ENCODE peak calls at places on chromosomes 6 and 20, in seven cellular contexts. N is HCT116, K is K562, R is GM12878, V is HepG2, O is SK-N-SH, D is H1. A is an unnamed sample.

GRCh38 chr6:133953634-133954415 is 801 bp downstream of the TBPL1 start:
- DNase-seq in D (no peak), V (no peak), K (peak; percentile 58), N (no peak), O (peak; percentile 22), R (no peak), A (no peak)

GRCh38 chr6:1436334-1437306 is 47.2 kb downstream of the FOXF2 start:
- DNase-seq in K (peak; percentile 73), N (peak; percentile 57), O (peak; percentile 71), R (peak; percentile 30), D (peak; percentile 85), V (peak; percentile 67), A (peak; percentile 69)

GRCh38 chr20:36574278-36575065 is 1.1 kb downstream of the TGIF2 start:
- DNase-seq in O (peak; percentile 84), K (peak; percentile 80), D (peak; percentile 81), N (no peak), R (no peak), V (peak; percentile 73), A (peak; percentile 73)

GRCh38 chr20:42392417-42392816 is 774.2 kb upstream of the CHD6 start:
- DNase-seq in N (no peak), O (no peak), V (no peak), D (no peak), K (no peak), R (no peak), A (no peak)

GRCh38 chr6:110348956-110349565 is 9.1 kb downstream of the METTL24 start:
- DNase-seq in O (peak; percentile 28), K (no peak), D (no peak), R (no peak), V (no peak), N (no peak), A (no peak)

GRCh38 chr6:29791162-29791561 is 36.5 kb upstream of the HLA-G start:
- DNase-seq in O (no peak), N (no peak), D (no peak), K (no peak), R (no peak), V (no peak), A (no peak)

GRCh38 chr20:50267041-50267865 is 76.6 kb downstream of the CEBPB start:
- DNase-seq in R (no peak), N (peak; percentile 67), K (no peak), O (no peak), D (peak; percentile 72), V (peak; percentile 79), A (no peak)

GRCh38 chr6:1131285-1132079 is 180.4 kb upstream of the FOXQ1 start:
- DNase-seq in V (peak; percentile 92), K (no peak), N (no peak), O (no peak), D (no peak), R (no peak), A (no peak)

GRCh38 chr20:47998736-47999135 is 213.5 kb upstream of the SULF2 start:
- DNase-seq in R (no peak), O (peak; percentile 25), D (no peak), V (no peak), K (no peak), N (no peak), A (no peak)

GRCh38 chr20:47999166-47999565 is 213.9 kb upstream of the SULF2 start:
- DNase-seq in D (no peak), V (no peak), N (no peak), K (no peak), O (no peak), R (no peak), A (no peak)

GRCh38 chr20:48002517-48002970 is 217.3 kb upstream of the SULF2 start:
- DNase-seq in D (no peak), K (no peak), N (no peak), R (peak; percentile 94), O (no peak), V (no peak), A (no peak)

GRCh38 chr20:48006036-48006833 is 221.0 kb upstream of the SULF2 start:
- DNase-seq in K (no peak), V (no peak), N (no peak), D (no peak), O (no peak), R (peak; percentile 56), A (no peak)

GRCh38 chr20:48003021-48003420 is 217.7 kb upstream of the SULF2 start:
- DNase-seq in O (no peak), D (no peak), V (no peak), N (no peak), K (no peak), R (no peak), A (no peak)
- TF ChIP-seq JUND in O (no peak), D (no peak), V (no peak), N (no peak), K (no peak), R (no peak), A (no peak)

GRCh38 chr20:62203378-62204030 is 16.6 kb downstream of the HRH3 start:
- DNase-seq in O (no peak), K (no peak), D (no peak), V (no peak), N (no peak), R (no peak), A (no peak)
- TF ChIP-seq JUND in O (no peak), K (no peak), D (no peak), V (no peak), N (no peak), R (no peak), A (no peak)

GRCh38 chr6:69456086-69456485 is 340.7 kb downstream of the LMBRD1 start:
- DNase-seq in N (no peak), R (no peak), D (no peak), V (no peak), K (no peak), O (no peak), A (no peak)
- TF ChIP-seq JUND in N (no peak), R (no peak), D (no peak), V (no peak), K (no peak), O (no peak), A (no peak)

GRCh38 chr20:21607971-21608735 is 94.3 kb upstream of the NKX2-2 start:
- DNase-seq in V (no peak), R (no peak), O (peak; percentile 28), K (no peak), D (no peak), N (no peak), A (peak; percentile 54)
- TF ChIP-seq JUND in V (no peak), R (no peak), O (no peak), K (no peak), D (no peak), N (no peak), A (no peak)